ENCODE peak calls at places on chromosome 17, in ten cellular contexts. Q is activated CD4-positive, alpha-beta memory T cell treated with anti-CD3 and anti-CD28 coated beads, Interleukin-2, amount 10 ng/mL, durations not matched to agents 7 days and 5 days; T is stimulated activated naive B cell treated with anti-CD40 and anti-IgM and Interleukin-4, amounts not matched to agents 10 μg/mL and 1 μg/mL and 100 μg/mL, for 72 hours; J is midbrain; W is amniotic stem cell; E is RWPE1; X is uterus; R is globus pallidus; O is activated T-helper 9 cell treated with anti-CD3 and anti-CD28 coated beads, Interleukin-2, amount 50 U/mL, for 16 hours; H is NCI-H748 treated with DMSO at 0.1 percent for 48 hours. G is an unnamed sample.

GRCh38 chr17:64709481-64709880 is 47.4 kb upstream of the SMURF2 start:
- DNase-seq in O (no peak), E (no peak), W (no peak), T (no peak), X (no peak), R (no peak), H (no peak), J (no peak), Q (no peak), G (no peak)

GRCh38 chr17:29588561-29589411 is 662 bp downstream of the GIT1 start:
- DNase-seq in W (no peak), O (peak), Q (peak), R (no peak), J (peak), H (peak), T (no peak), X (peak), E (no peak), G (peak)

GRCh38 chr17:3983945-3984484 is 19.8 kb upstream of the ATP2A3 start:
- DNase-seq in T (no peak), R (no peak), E (no peak), Q (no peak), H (no peak), X (no peak), W (no peak), J (no peak), O (no peak), G (peak)

GRCh38 chr17:40065041-40065770 is 2.4 kb downstream of the THRA start:
- DNase-seq in J (no peak), E (no peak), T (no peak), O (no peak), R (peak), W (no peak), H (no peak), Q (no peak), X (no peak), G (no peak)

GRCh38 chr17:42586514-42587230 is 9.1 kb upstream of the PSMC3IP start:
- DNase-seq in O (no peak), X (no peak), Q (no peak), E (peak), J (no peak), H (no peak), T (no peak), R (no peak), W (no peak), G (peak)

GRCh38 chr17:1493291-1493980 is 950 bp upstream of the MYO1C start:
- DNase-seq in O (no peak), R (no peak), W (no peak), J (no peak), E (no peak), H (no peak), T (no peak), X (no peak), Q (no peak), G (no peak)

GRCh38 chr17:36131436-36131835 is 27.8 kb downstream of the CCL4 start:
- DNase-seq in W (no peak), E (no peak), Q (no peak), H (no peak), J (no peak), O (no peak), R (no peak), X (no peak), T (no peak), G (no peak)

GRCh38 chr17:71878998-71879397 is 241.8 kb upstream of the SOX9 start:
- DNase-seq in O (no peak), H (no peak), J (no peak), E (no peak), R (no peak), Q (no peak), W (no peak), T (no peak), X (no peak), G (no peak)

GRCh38 chr17:68973098-68973929 is 18.1 kb upstream of the ABCA8 start:
- DNase-seq in R (no peak), O (no peak), H (no peak), X (no peak), Q (no peak), E (no peak), J (no peak), T (no peak), W (no peak), G (no peak)

GRCh38 chr17:7774037-7774659 is 56.6 kb downstream of the DNAH2 start:
- DNase-seq in O (no peak), X (no peak), Q (no peak), W (no peak), T (no peak), J (no peak), E (no peak), H (no peak), R (no peak), G (no peak)

GRCh38 chr17:28973414-28973813 is 22.1 kb upstream of the PHF12 start:
- DNase-seq in H (no peak), O (no peak), Q (no peak), R (no peak), E (no peak), X (no peak), W (no peak), J (peak), T (no peak), G (no peak)

GRCh38 chr17:10631048-10631700 is 25.9 kb downstream of the MYH3 start:
- DNase-seq in T (no peak), X (no peak), E (peak), W (no peak), O (no peak), H (peak), Q (peak), J (peak), R (no peak), G (peak)

GRCh38 chr17:56785396-56785795 is 48.3 kb downstream of the C17orf67 start:
- DNase-seq in H (no peak), E (peak), Q (no peak), R (no peak), J (no peak), W (no peak), O (no peak), X (no peak), T (no peak), G (no peak)

GRCh38 chr17:42459983-42460300 is 1.3 kb downstream of the ATP6V0A1 start:
- DNase-seq in X (no peak), R (no peak), O (no peak), Q (no peak), W (peak), H (no peak), T (no peak), E (peak), J (peak), G (peak)

GRCh38 chr17:17570798-17571716 is 20.5 kb downstream of the PEMT start:
- DNase-seq in W (no peak), H (no peak), Q (no peak), O (no peak), J (no peak), E (no peak), R (no peak), T (no peak), X (no peak), G (no peak)

GRCh38 chr17:30921544-30922196 is at the start of gene ADAP2:
- DNase-seq in E (peak), O (no peak), R (peak), X (peak), T (peak), J (peak), W (no peak), Q (no peak), H (no peak), G (peak)

GRCh38 chr17:31373150-31374082 is 18.1 kb upstream of the RAB11FIP4 start:
- DNase-seq in R (peak), Q (no peak), X (no peak), E (peak), O (no peak), J (peak), H (peak), W (peak), T (no peak), G (peak)

GRCh38 chr17:48814504-48814903 is 2.5 kb downstream of the TTLL6 start:
- DNase-seq in R (peak), X (peak), W (no peak), E (peak), J (peak), T (peak), H (peak), O (peak), Q (peak), G (peak)

GRCh38 chr17:29918922-29919856 is 10.8 kb downstream of the SSH2 start:
- DNase-seq in T (no peak), H (no peak), O (no peak), W (no peak), J (no peak), Q (no peak), X (no peak), E (peak), R (no peak), G (no peak)

GRCh38 chr17:42270596-42270995 is 5.6 kb downstream of the STAT5B start:
- DNase-seq in O (no peak), T (no peak), W (no peak), X (no peak), H (no peak), Q (no peak), J (no peak), R (no peak), E (no peak), G (no peak)

GRCh38 chr17:45834471-45835396 is 9.9 kb upstream of the SPPL2C start:
- DNase-seq in E (peak), W (no peak), R (no peak), X (no peak), T (no peak), O (no peak), J (no peak), H (no peak), Q (no peak), G (no peak)

GRCh38 chr17:81090361-81091133 is 55.6 kb downstream of the BAIAP2 start:
- DNase-seq in T (no peak), H (no peak), R (no peak), J (no peak), W (no peak), E (peak), O (no peak), X (no peak), Q (peak), G (peak)

GRCh38 chr17:78117027-78117981 is 11.3 kb downstream of the TMC6 start:
- DNase-seq in O (no peak), J (peak), X (no peak), W (no peak), T (no peak), Q (no peak), R (peak), H (no peak), E (no peak), G (no peak)

GRCh38 chr17:82938486-82939212 is 98.8 kb upstream of the ZNF750 start:
- DNase-seq in T (no peak), X (no peak), O (no peak), J (no peak), H (no peak), E (no peak), W (no peak), R (no peak), Q (no peak), G (no peak)

GRCh38 chr17:74877592-74878543 is 5.1 kb upstream of the FDXR start:
- DNase-seq in W (no peak), R (no peak), Q (no peak), E (peak), T (no peak), O (no peak), H (no peak), J (no peak), X (no peak), G (no peak)

GRCh38 chr17:1423456-1424135 is 23.6 kb upstream of the YWHAE start:
- DNase-seq in H (no peak), X (no peak), J (no peak), T (no peak), W (no peak), E (peak), R (no peak), Q (no peak), O (no peak), G (no peak)

G was measured in RPMI8226.